ENCODE peak calls at places on chromosomes 7 and 10, in four cellular contexts. One of them, this sample, is unnamed.
A peak's percentile ranks its signal among the peaks of the same experiment; 100 is the strongest.

GRCh38 chr7:136870799-136871487 is 2.5 kb downstream of the CHRM2 start:
- DNase-seq in PC-9: no peak
- DNase-seq in GM23338: peak; percentile 51
- DNase-seq in OCI-LY7: no peak
- DNase-seq in this sample: peak; percentile 12

GRCh38 chr7:6008668-6009611 is at the start of the genes AIMP2 and PMS2:
- DNase-seq in PC-9: peak; percentile 99
- DNase-seq in GM23338: peak; percentile 99
- DNase-seq in OCI-LY7: peak; percentile 97
- DNase-seq in this sample: peak; percentile 98

GRCh38 chr7:124106575-124106974 is 73.7 kb upstream of the TMEM229A start:
- DNase-seq in PC-9: no peak
- DNase-seq in GM23338: no peak
- DNase-seq in OCI-LY7: no peak
- DNase-seq in this sample: no peak

GRCh38 chr10:17758200-17758599 is 6.2 kb downstream of the TMEM236 start:
- DNase-seq in PC-9: no peak
- DNase-seq in GM23338: no peak
- DNase-seq in OCI-LY7: no peak
- DNase-seq in this sample: peak; percentile 32

GRCh38 chr10:43202657-43203490 is 64.0 kb downstream of the RASGEF1A start:
- DNase-seq in PC-9: peak; percentile 67
- DNase-seq in GM23338: peak; percentile 94
- DNase-seq in OCI-LY7: peak; percentile 52
- DNase-seq in this sample: peak; percentile 55

GRCh38 chr10:118840071-118840775 is 85.5 kb upstream of the CACUL1 start:
- DNase-seq in PC-9: peak; percentile 44
- DNase-seq in GM23338: no peak
- DNase-seq in OCI-LY7: no peak
- DNase-seq in this sample: no peak

GRCh38 chr10:22631646-22632278 is 82.6 kb downstream of the PIP4K2A start:
- DNase-seq in PC-9: no peak
- DNase-seq in GM23338: no peak
- DNase-seq in OCI-LY7: no peak
- DNase-seq in this sample: no peak

GRCh38 chr10:1132584-1132983 is 76.4 kb downstream of the WDR37 start:
- DNase-seq in PC-9: no peak
- DNase-seq in GM23338: no peak
- DNase-seq in OCI-LY7: no peak
- DNase-seq in this sample: no peak

GRCh38 chr7:141550694-141551079 is 523 bp upstream of the AGK start:
- DNase-seq in PC-9: no peak
- DNase-seq in GM23338: peak; percentile 28
- DNase-seq in OCI-LY7: no peak
- DNase-seq in this sample: peak; percentile 6

GRCh38 chr7:130914589-130915294 is 180.7 kb upstream of the KLF14 start:
- DNase-seq in PC-9: no peak
- DNase-seq in GM23338: no peak
- DNase-seq in OCI-LY7: no peak
- DNase-seq in this sample: no peak

GRCh38 chr7:112907658-112908057 is 117.5 kb upstream of the TMEM168 start:
- DNase-seq in PC-9: no peak
- DNase-seq in GM23338: no peak
- DNase-seq in OCI-LY7: no peak
- DNase-seq in this sample: no peak
- H3K4me2 ChIP-seq in PC-9: no peak overlapping the region
- H3K4me2 ChIP-seq in GM23338: peak overlapping the region; percentile 13
- H3K4me2 ChIP-seq in OCI-LY7: no peak overlapping the region
- H3K4me2 ChIP-seq in this sample: no peak overlapping the region

DNA sequence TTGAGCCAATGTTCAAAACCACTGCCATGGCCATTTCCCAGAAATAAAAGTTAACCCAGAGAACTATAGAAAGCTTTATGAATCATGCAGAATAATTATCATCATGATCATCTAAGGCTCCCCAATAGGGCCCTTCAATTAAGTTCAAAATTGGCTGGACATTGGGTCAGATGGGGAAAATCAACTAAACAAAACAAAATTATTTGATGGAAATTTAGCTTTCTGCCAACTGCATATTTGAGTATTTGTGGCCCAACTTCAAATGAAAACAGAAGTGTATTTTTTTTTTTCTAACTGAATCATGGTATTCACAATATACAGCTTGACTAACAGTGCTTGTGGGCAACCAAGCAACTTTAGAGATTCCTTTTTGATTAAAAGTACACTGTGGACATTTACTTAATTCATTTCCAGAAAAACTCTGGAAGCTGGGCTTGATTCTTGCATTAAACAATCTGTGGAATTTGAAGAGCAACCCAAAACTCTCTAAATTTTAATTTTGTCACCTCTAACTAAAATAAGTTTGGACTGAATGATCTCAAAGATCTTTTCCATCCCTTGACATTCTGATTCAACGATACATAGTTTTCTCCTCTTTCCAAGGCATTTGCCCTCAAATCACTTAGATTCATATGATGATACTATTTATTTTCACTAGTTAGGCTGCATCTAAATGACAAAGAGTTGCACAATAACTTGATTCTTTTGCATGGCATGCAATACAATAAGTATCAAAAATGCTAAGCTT is 203.2 kb downstream of the AHR start:
- DNase-seq in PC-9: no peak
- DNase-seq in GM23338: no peak
- DNase-seq in OCI-LY7: no peak
- DNase-seq in this sample: no peak
- H3K9me2 ChIP-seq in PC-9: no peaks in the 10 kb centered on the region
- H3K9me2 ChIP-seq in GM23338: peaks cover 9% of the 10 kb centered on the region
- H3K9me2 ChIP-seq in OCI-LY7: no peaks in the 10 kb centered on the region
- H3K9me2 ChIP-seq in this sample: no peaks in the 10 kb centered on the region

DNA sequence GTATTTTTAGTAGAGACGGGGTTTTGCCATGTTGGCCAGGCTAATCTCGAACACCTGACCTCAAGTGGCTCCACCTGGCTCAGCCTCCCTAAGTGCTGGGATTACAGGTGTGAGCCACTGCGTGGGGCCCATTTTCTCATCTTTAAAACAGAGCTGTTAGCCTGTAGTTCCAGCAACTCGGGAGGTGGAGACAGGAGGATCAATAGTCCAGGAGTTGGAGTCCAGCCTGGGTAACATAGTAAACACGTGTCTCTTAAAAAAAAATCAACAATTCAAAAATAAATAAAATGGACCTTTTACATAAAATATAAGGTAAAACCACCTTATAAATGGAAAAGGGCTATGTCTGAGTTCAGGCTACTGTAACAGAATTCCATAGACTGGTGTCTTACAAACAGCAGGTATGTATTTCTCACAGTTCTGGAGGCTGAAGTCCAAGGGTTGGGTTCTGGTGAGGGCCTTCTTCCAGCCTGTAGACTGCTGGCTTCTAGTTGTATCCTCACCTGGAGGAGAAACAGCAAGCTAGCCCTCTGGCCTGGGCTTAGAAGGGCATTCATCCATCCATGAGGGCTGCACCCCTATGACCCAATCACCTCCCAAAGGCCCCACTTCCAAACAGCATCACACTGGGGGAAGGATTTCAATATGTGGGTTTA is 7.0 kb upstream of the PVRIG start:
- DNase-seq in PC-9: no peak
- DNase-seq in GM23338: no peak
- DNase-seq in OCI-LY7: no peak
- DNase-seq in this sample: no peak
- H3K4me1 ChIP-seq in PC-9: peaks cover 11% of the 10 kb centered on the region
- H3K4me1 ChIP-seq in GM23338: no peaks in the 10 kb centered on the region
- H3K4me1 ChIP-seq in OCI-LY7: peaks cover 88% of the 10 kb centered on the region
- H3K4me1 ChIP-seq in this sample: no peaks in the 10 kb centered on the region

GRCh38 chr7:43754596-43754995 is 3.9 kb upstream of the BLVRA start:
- DNase-seq in PC-9: no peak
- DNase-seq in GM23338: no peak
- DNase-seq in OCI-LY7: no peak
- DNase-seq in this sample: no peak
- H3K4me2 ChIP-seq in PC-9: no peak overlapping the region
- H3K4me2 ChIP-seq in GM23338: no peak overlapping the region
- H3K4me2 ChIP-seq in OCI-LY7: no peak overlapping the region
- H3K4me2 ChIP-seq in this sample: no peak overlapping the region

DNA sequence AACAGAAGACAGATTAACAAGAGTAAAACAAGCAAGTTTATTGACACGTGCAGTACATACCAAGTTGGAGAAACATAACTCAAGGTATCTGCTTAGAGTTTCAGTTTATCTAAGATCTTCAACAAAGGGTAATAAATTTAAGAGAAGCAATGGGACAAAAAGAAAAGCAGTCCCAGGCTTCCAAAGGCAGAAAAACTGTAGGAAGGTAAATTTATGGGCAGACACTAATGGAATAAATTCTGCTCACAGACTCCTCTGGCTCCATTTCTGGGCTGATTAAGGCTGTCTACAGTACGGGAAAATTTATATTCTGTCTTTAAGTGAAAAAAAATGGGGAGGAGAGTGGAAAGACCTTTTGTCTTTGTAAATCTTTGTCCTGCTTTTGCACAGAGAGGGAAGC is 587.5 kb upstream of the IGFBP3 start:
- DNase-seq in PC-9: no peak
- DNase-seq in GM23338: no peak
- DNase-seq in OCI-LY7: no peak
- DNase-seq in this sample: no peak
- H3K9me2 ChIP-seq in PC-9: no peaks in the 10 kb centered on the region
- H3K9me2 ChIP-seq in GM23338: peaks cover 5% of the 10 kb centered on the region
- H3K9me2 ChIP-seq in OCI-LY7: no peaks in the 10 kb centered on the region
- H3K9me2 ChIP-seq in this sample: no peaks in the 10 kb centered on the region

GRCh38 chr10:104256335-104257080 is 1.8 kb downstream of the GSTO1 start:
- DNase-seq in PC-9: no peak
- DNase-seq in GM23338: no peak
- DNase-seq in OCI-LY7: no peak
- DNase-seq in this sample: no peak
- H3K4me1 ChIP-seq in PC-9: peaks cover 35% of the 10 kb centered on the region
- H3K4me1 ChIP-seq in GM23338: peaks cover 36% of the 10 kb centered on the region
- H3K4me1 ChIP-seq in OCI-LY7: peaks cover 14% of the 10 kb centered on the region
- H3K4me1 ChIP-seq in this sample: peaks cover 51% of the 10 kb centered on the region

DNA sequence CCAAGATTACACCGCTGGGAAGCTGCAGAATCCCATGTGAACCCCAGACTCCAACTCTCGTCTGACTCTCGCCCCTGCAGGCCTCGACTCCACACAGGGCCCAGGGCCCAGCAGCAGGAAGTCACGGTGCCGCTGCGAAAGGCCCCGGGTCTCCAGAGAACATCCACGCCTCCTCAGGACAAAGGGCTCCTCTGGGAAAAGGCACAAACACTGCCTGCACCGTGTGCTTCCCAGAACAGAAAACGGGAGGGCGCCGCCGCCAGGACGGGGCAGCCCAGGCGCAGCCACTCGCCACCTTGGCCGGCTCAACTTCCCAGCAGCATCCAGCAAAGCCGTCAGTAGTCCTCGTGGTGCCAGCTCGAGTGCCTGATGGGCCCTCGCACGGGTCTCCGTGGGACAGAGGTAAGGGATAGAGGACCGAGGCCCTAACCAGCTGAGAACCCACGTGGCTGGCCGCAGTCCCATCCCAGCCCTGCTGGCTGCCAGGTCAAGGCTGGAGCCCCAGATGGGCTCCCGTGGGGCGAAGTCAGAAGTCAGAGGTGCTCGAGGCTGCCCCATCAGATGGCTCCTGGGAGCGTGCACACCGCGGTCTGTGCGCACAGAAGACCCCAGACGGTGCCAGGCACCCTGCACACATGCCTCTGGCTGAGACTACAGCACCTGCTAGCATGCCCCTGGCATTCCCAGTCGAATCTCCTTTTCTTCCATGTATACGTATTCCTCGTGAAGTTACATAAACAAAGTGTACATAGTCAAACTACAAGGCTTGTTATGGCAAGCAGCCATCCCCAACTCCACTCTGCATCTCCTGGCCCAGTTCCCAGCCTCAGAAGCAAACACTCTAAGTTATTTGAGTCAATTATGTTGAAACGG is 60.2 kb downstream of the MAD1L1 start:
- DNase-seq in PC-9: no peak
- DNase-seq in GM23338: no peak
- DNase-seq in OCI-LY7: no peak
- DNase-seq in this sample: peak; percentile 83
- H3K4me2 ChIP-seq in PC-9: no peak overlapping the region
- H3K4me2 ChIP-seq in GM23338: no peak overlapping the region
- H3K4me2 ChIP-seq in OCI-LY7: no peak overlapping the region
- H3K4me2 ChIP-seq in this sample: no peak overlapping the region

GRCh38 chr7:133300097-133300496 is 47.2 kb downstream of the EXOC4 start:
- DNase-seq in PC-9: no peak
- DNase-seq in GM23338: no peak
- DNase-seq in OCI-LY7: no peak
- DNase-seq in this sample: no peak
- H3K9me2 ChIP-seq in PC-9: no peaks in the 10 kb centered on the region
- H3K9me2 ChIP-seq in GM23338: no peaks in the 10 kb centered on the region
- H3K9me2 ChIP-seq in OCI-LY7: no peaks in the 10 kb centered on the region
- H3K9me2 ChIP-seq in this sample: no peaks in the 10 kb centered on the region

This sample was measured in hepatocyte.